ENCODE peak calls at places on chromosomes 1 and 21, in six cellular contexts. One of them, this sample, is unnamed.

GRCh38 chr1:209008586-209008985 is 574.9 kb upstream of the CAMK1G start:
- DNase-seq in A549: no peak
- DNase-seq in HepG2: no peak
- DNase-seq in H1: no peak
- DNase-seq in SK-N-SH: no peak
- DNase-seq in GM12878: no peak
- DNase-seq in this sample: no peak

GRCh38 chr1:30422251-30422650 is 301.1 kb downstream of the MATN1 start:
- DNase-seq in A549: no peak
- DNase-seq in HepG2: no peak
- DNase-seq in H1: no peak
- DNase-seq in SK-N-SH: no peak
- DNase-seq in GM12878: no peak
- DNase-seq in this sample: no peak

GRCh38 chr1:194117582-194117981 is 931.2 kb upstream of the B3GALT2 start:
- DNase-seq in A549: no peak
- DNase-seq in HepG2: peak; percentile 37
- DNase-seq in H1: peak; percentile 60
- DNase-seq in SK-N-SH: peak; percentile 21
- DNase-seq in GM12878: no peak
- DNase-seq in this sample: no peak

GRCh38 chr1:39525366-39526165 is 34.1 kb downstream of the BMP8A start:
- DNase-seq in A549: no peak
- DNase-seq in HepG2: no peak
- DNase-seq in H1: no peak
- DNase-seq in SK-N-SH: no peak
- DNase-seq in GM12878: peak; percentile 84
- DNase-seq in this sample: no peak

GRCh38 chr1:78755986-78756385 is 106.4 kb downstream of the IFI44 start:
- DNase-seq in A549: no peak
- DNase-seq in HepG2: no peak
- DNase-seq in H1: no peak
- DNase-seq in SK-N-SH: no peak
- DNase-seq in GM12878: no peak
- DNase-seq in this sample: no peak

GRCh38 chr1:198167436-198167934 is 10.7 kb downstream of the NEK7 start:
- DNase-seq in A549: no peak
- DNase-seq in HepG2: no peak
- DNase-seq in H1: no peak
- DNase-seq in SK-N-SH: no peak
- DNase-seq in GM12878: peak; percentile 85
- DNase-seq in this sample: peak; percentile 36

GRCh38 chr1:91700332-91700731 is 185.6 kb downstream of the TGFBR3 start:
- DNase-seq in A549: no peak
- DNase-seq in HepG2: no peak
- DNase-seq in H1: no peak
- DNase-seq in SK-N-SH: no peak
- DNase-seq in GM12878: no peak
- DNase-seq in this sample: no peak

GRCh38 chr1:65075123-65075976 is 72.7 kb upstream of the AK4 start:
- DNase-seq in A549: peak; percentile 34
- DNase-seq in HepG2: peak; percentile 57
- DNase-seq in H1: no peak
- DNase-seq in SK-N-SH: peak; percentile 62
- DNase-seq in GM12878: no peak
- DNase-seq in this sample: peak; percentile 67

GRCh38 chr1:31299365-31299764 is 2.5 kb downstream of the ZCCHC17 start:
- DNase-seq in A549: no peak
- DNase-seq in HepG2: no peak
- DNase-seq in H1: no peak
- DNase-seq in SK-N-SH: no peak
- DNase-seq in GM12878: no peak
- DNase-seq in this sample: no peak

GRCh38 chr1:40532844-40533424 is 1.5 kb downstream of the ZNF684 start:
- DNase-seq in A549: peak; percentile 33
- DNase-seq in HepG2: peak; percentile 73
- DNase-seq in H1: no peak
- DNase-seq in SK-N-SH: peak; percentile 60
- DNase-seq in GM12878: peak; percentile 45
- DNase-seq in this sample: peak; percentile 76

GRCh38 chr21:33608559-33608958 is 20.1 kb upstream of the DONSON start:
- DNase-seq in A549: no peak
- DNase-seq in HepG2: no peak
- DNase-seq in H1: no peak
- DNase-seq in SK-N-SH: no peak
- DNase-seq in GM12878: no peak
- DNase-seq in this sample: no peak

GRCh38 chr1:18569811-18570545 is 60.7 kb upstream of the PAX7 start:
- DNase-seq in A549: no peak
- DNase-seq in HepG2: no peak
- DNase-seq in H1: no peak
- DNase-seq in SK-N-SH: peak; percentile 32
- DNase-seq in GM12878: no peak
- DNase-seq in this sample: no peak

GRCh38 chr1:145799806-145800205 is 24.1 kb downstream of the RNF115 start:
- DNase-seq in A549: no peak
- DNase-seq in HepG2: no peak
- DNase-seq in H1: no peak
- DNase-seq in SK-N-SH: no peak
- DNase-seq in GM12878: no peak
- DNase-seq in this sample: no peak

GRCh38 chr1:201584510-201584991 is 45.6 kb downstream of the NAV1 start:
- DNase-seq in A549: no peak
- DNase-seq in HepG2: no peak
- DNase-seq in H1: no peak
- DNase-seq in SK-N-SH: no peak
- DNase-seq in GM12878: no peak
- DNase-seq in this sample: no peak

GRCh38 chr1:84122780-84123382 is 21.2 kb upstream of the PRKACB start:
- DNase-seq in A549: peak; percentile 7
- DNase-seq in HepG2: peak; percentile 38
- DNase-seq in H1: no peak
- DNase-seq in SK-N-SH: peak; percentile 26
- DNase-seq in GM12878: no peak
- DNase-seq in this sample: peak; percentile 71

GRCh38 chr1:44240802-44241671 is 27.8 kb downstream of the DMAP1 start:
- DNase-seq in A549: no peak
- DNase-seq in HepG2: no peak
- DNase-seq in H1: no peak
- DNase-seq in SK-N-SH: peak; percentile 83
- DNase-seq in GM12878: no peak
- DNase-seq in this sample: peak; percentile 38

GRCh38 chr1:232764458-232765231 is 40.6 kb upstream of the MAP10 start:
- DNase-seq in A549: no peak
- DNase-seq in HepG2: no peak
- DNase-seq in H1: no peak
- DNase-seq in SK-N-SH: no peak
- DNase-seq in GM12878: no peak
- DNase-seq in this sample: no peak

GRCh38 chr1:243482237-243483022 is 226.6 kb downstream of the SDCCAG8 start:
- DNase-seq in A549: peak; percentile 53
- DNase-seq in HepG2: no peak
- DNase-seq in H1: no peak
- DNase-seq in SK-N-SH: peak; percentile 74
- DNase-seq in GM12878: no peak
- DNase-seq in this sample: no peak

GRCh38 chr1:38183747-38184146 is 137.2 kb upstream of the POU3F1 start:
- DNase-seq in A549: no peak
- DNase-seq in HepG2: no peak
- DNase-seq in H1: no peak
- DNase-seq in SK-N-SH: no peak
- DNase-seq in GM12878: no peak
- DNase-seq in this sample: no peak

GRCh38 chr1:27594542-27595510 is 9.1 kb downstream of the AHDC1 start:
- DNase-seq in A549: no peak
- DNase-seq in HepG2: no peak
- DNase-seq in H1: no peak
- DNase-seq in SK-N-SH: no peak
- DNase-seq in GM12878: no peak
- DNase-seq in this sample: no peak

GRCh38 chr1:212179394-212180076 is 105.7 kb upstream of the PPP2R5A start:
- DNase-seq in A549: peak; percentile 40
- DNase-seq in HepG2: no peak
- DNase-seq in H1: no peak
- DNase-seq in SK-N-SH: no peak
- DNase-seq in GM12878: no peak
- DNase-seq in this sample: no peak

GRCh38 chr21:36125513-36126121 is 9.3 kb upstream of the CBR3 start:
- DNase-seq in A549: no peak
- DNase-seq in HepG2: peak; percentile 32
- DNase-seq in H1: no peak
- DNase-seq in SK-N-SH: peak; percentile 60
- DNase-seq in GM12878: no peak
- DNase-seq in this sample: peak; percentile 58

GRCh38 chr1:195188821-195189220 is 1419.4 kb downstream of the KCNT2 start:
- DNase-seq in A549: no peak
- DNase-seq in HepG2: no peak
- DNase-seq in H1: no peak
- DNase-seq in SK-N-SH: no peak
- DNase-seq in GM12878: no peak
- DNase-seq in this sample: no peak
- TF ChIP-seq CHD2 in A549: no peak
- TF ChIP-seq CHD2 in HepG2: no peak
- TF ChIP-seq CHD2 in H1: no peak
- TF ChIP-seq CHD2 in SK-N-SH: no peak
- TF ChIP-seq CHD2 in GM12878: no peak
- TF ChIP-seq CHD2 in this sample: no peak

GRCh38 chr1:150601540-150601939 is 22.1 kb upstream of the MCL1 start:
- DNase-seq in A549: no peak
- DNase-seq in HepG2: no peak
- DNase-seq in H1: no peak
- DNase-seq in SK-N-SH: no peak
- DNase-seq in GM12878: no peak
- DNase-seq in this sample: no peak

GRCh38 chr1:150596976-150597375 is 17.6 kb upstream of the MCL1 start:
- DNase-seq in A549: no peak
- DNase-seq in HepG2: no peak
- DNase-seq in H1: no peak
- DNase-seq in SK-N-SH: no peak
- DNase-seq in GM12878: no peak
- DNase-seq in this sample: no peak

DNA sequence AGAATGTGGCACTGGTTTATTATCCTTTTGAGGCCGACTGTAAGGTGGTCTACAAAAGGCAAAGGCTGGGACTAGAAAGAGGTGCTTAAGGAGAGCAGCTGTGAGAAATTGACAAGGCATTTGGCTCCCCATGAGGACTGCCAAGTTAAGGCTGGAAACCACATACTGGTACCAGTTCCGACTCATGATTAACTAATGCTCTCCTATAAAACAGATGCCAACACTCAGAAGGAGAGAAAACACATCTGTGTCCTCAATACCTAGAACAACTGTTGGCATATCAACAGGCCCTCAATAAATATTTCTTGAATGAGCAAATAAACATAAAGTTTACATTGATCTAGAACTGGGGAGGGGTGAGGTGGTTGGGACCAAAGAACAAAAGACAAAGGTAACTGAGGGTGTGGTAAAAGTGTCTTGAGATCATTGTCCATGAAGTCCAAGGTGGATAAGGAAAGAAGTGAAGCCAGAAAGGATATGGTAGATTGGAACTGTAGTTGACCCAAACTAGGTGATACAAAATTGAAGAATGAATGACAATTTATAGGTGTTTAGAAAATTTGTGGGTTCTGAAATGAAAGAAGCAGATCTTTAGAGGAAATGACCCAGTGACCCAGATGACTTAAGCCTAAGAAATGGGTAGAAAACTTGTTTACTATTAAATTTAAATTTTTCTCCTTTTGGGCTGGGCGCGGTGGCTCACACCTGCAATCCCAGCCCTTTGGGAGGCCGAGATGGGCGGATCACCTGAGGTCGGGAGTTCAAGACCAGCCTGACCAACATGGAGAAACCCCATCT is 16.9 kb upstream of the MCL1 start:
- DNase-seq in A549: no peak
- DNase-seq in HepG2: no peak
- DNase-seq in H1: no peak
- DNase-seq in SK-N-SH: no peak
- DNase-seq in GM12878: no peak
- DNase-seq in this sample: no peak
- TF ChIP-seq CHD2 in A549: no peak
- TF ChIP-seq CHD2 in HepG2: no peak
- TF ChIP-seq CHD2 in H1: no peak
- TF ChIP-seq CHD2 in SK-N-SH: no peak
- TF ChIP-seq CHD2 in GM12878: no peak
- TF ChIP-seq CHD2 in this sample: no peak

DNA sequence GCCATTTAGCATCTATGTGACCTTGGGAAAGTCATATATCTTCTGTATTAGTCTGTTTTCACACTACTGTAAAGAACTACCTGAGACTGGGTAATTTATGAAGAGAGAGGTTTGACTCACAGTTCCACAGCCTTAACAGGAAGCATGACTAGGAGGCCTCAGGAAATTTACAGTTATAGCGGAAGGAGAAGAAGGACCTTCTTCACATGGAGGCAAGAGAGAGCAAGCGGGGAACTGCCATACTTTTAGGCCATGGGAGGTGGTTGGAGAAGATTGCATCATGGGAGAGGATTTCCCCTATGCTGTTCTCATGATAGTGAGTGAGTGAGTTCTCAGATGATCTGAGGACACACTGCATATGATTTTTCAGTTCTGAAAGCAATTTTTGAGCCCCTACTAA is 87.9 kb downstream of the CLEC20A start:
- DNase-seq in A549: no peak
- DNase-seq in HepG2: no peak
- DNase-seq in H1: no peak
- DNase-seq in SK-N-SH: no peak
- DNase-seq in GM12878: no peak
- DNase-seq in this sample: no peak
- TF ChIP-seq CHD2 in A549: no peak
- TF ChIP-seq CHD2 in HepG2: no peak
- TF ChIP-seq CHD2 in H1: no peak
- TF ChIP-seq CHD2 in SK-N-SH: no peak
- TF ChIP-seq CHD2 in GM12878: no peak
- TF ChIP-seq CHD2 in this sample: no peak

GRCh38 chr1:886760-887159 is 37.0 kb upstream of the SAMD11 start:
- DNase-seq in A549: no peak
- DNase-seq in HepG2: no peak
- DNase-seq in H1: no peak
- DNase-seq in SK-N-SH: no peak
- DNase-seq in GM12878: no peak
- DNase-seq in this sample: no peak

GRCh38 chr1:888297-888696 is 35.4 kb upstream of the SAMD11 start:
- DNase-seq in A549: no peak
- DNase-seq in HepG2: no peak
- DNase-seq in H1: no peak
- DNase-seq in SK-N-SH: no peak
- DNase-seq in GM12878: no peak
- DNase-seq in this sample: no peak

GRCh38 chr1:886311-886710 is 37.4 kb upstream of the SAMD11 start:
- DNase-seq in A549: no peak
- DNase-seq in HepG2: no peak
- DNase-seq in H1: no peak
- DNase-seq in SK-N-SH: no peak
- DNase-seq in GM12878: no peak
- DNase-seq in this sample: no peak

DNA sequence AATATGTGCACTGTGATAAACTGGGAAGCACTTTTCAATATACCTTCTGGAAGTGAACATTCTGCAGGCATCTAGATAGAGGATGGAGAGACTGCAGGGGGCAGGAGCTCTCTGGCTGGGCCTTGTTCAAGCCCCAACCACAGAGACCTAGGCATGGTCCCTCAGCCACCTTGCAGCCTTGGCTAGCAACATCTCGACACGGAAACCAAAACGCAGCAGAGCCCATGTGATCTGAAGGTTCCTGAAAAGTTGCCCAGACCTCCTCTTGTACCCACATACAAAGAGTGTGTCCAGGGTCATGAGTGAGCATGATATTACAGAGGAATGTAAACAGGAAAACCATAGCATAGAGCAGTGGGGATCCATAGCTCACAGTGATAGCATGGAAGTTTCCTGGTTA is 33.1 kb upstream of the SAMD11 start:
- DNase-seq in A549: no peak
- DNase-seq in HepG2: no peak
- DNase-seq in H1: no peak
- DNase-seq in SK-N-SH: no peak
- DNase-seq in GM12878: no peak
- DNase-seq in this sample: no peak
- TF ChIP-seq CHD2 in A549: no peak
- TF ChIP-seq CHD2 in HepG2: no peak
- TF ChIP-seq CHD2 in H1: no peak
- TF ChIP-seq CHD2 in SK-N-SH: no peak
- TF ChIP-seq CHD2 in GM12878: no peak
- TF ChIP-seq CHD2 in this sample: no peak

This sample was measured in K562.